ENCODE peak calls at places on chromosomes 4 and X, in eight cellular contexts. A is stimulated activated CD4-positive, alpha-beta T cell treated with anti-CD3 and anti-CD28 coated beads, Interleukin-1b, Interleukin-23, amount 100 ng/mL, for 1 hour; C is progenitor cell of endocrine pancreas; K is endothelial cell; V is ecto neural progenitor cell; E is germinal center; Y is SHP77; N is NCI-H1092. Z is an unnamed sample.

GRCh38 chr4:48635310-48635709 is 144.8 kb downstream of the FRYL start:
- DNase-seq in A (no peak), C (no peak), K (no peak), V (no peak), E (no peak), Y (no peak), N (no peak), Z (no peak)

GRCh38 chr4:176548571-176548970 is 228.8 kb downstream of the SPCS3 start:
- DNase-seq in A (no peak), C (no peak), K (no peak), V (no peak), E (no peak), Y (no peak), N (no peak), Z (no peak)

GRCh38 chr4:16667464-16667863 is 231.0 kb downstream of the LDB2 start:
- DNase-seq in A (no peak), C (no peak), K (no peak), V (no peak), E (no peak), Y (no peak), N (no peak), Z (no peak)

GRCh38 chr4:179596621-179597020 is 2154.4 kb upstream of the AGA start:
- DNase-seq in A (no peak), C (no peak), K (no peak), V (no peak), E (no peak), Y (no peak), N (no peak), Z (no peak)

GRCh38 chr4:117467404-117467803 is 382.0 kb upstream of the TRAM1L1 start:
- DNase-seq in A (no peak), C (no peak), K (no peak), V (no peak), E (no peak), Y (no peak), N (no peak), Z (no peak)

GRCh38 chr4:113835005-113835404 is 73.5 kb upstream of the CAMK2D start:
- DNase-seq in A (no peak), C (no peak), K (peak; percentile 7), V (no peak), E (no peak), Y (no peak), N (no peak), Z (no peak)

GRCh38 chr4:56906534-56906933 is 1.2 kb upstream of the REST start:
- DNase-seq in A (no peak), C (no peak), K (no peak), V (no peak), E (no peak), Y (no peak), N (no peak), Z (no peak)

GRCh38 chr4:118953276-118953675 is 64.6 kb downstream of the SYNPO2 start:
- DNase-seq in A (no peak), C (no peak), K (no peak), V (no peak), E (no peak), Y (no peak), N (no peak), Z (no peak)

GRCh38 chrX:22323541-22323940 is 50.8 kb downstream of the CBLL2 start:
- DNase-seq in A (no peak), C (no peak), K (no peak), V (no peak), E (no peak), Y (no peak), N (no peak), Z (no peak)

GRCh38 chr4:15213415-15213814 is 211.1 kb downstream of the CPEB2 start:
- DNase-seq in A (no peak), C (no peak), K (no peak), V (no peak), E (no peak), Y (no peak), N (no peak), Z (no peak)

GRCh38 chr4:19936471-19936870 is 315.2 kb upstream of the SLIT2 start:
- DNase-seq in A (no peak), C (no peak), K (no peak), V (no peak), E (no peak), Y (no peak), N (no peak), Z (no peak)

GRCh38 chr4:24237709-24238108 is 346.6 kb downstream of the DHX15 start:
- DNase-seq in A (no peak), C (no peak), K (no peak), V (no peak), E (no peak), Y (no peak), N (no peak), Z (no peak)

GRCh38 chrX:39661508-39661907 is 436.2 kb downstream of the BCOR start:
- DNase-seq in A (no peak), C (no peak), K (no peak), V (no peak), E (no peak), Y (no peak), N (no peak), Z (no peak)

GRCh38 chr4:183398298-183399129 is 45.9 kb upstream of the CDKN2AIP start:
- DNase-seq in A (no peak), C (peak; percentile 56), K (peak; percentile 75), V (peak; percentile 85), E (peak; percentile 57), Y (peak; percentile 29), N (peak; percentile 63), Z (peak; percentile 3)

GRCh38 chrX:55357236-55357635 is 92.5 kb upstream of the PAGE3 start:
- DNase-seq in A (no peak), C (no peak), K (no peak), V (no peak), E (no peak), Y (no peak), N (no peak), Z (no peak)

GRCh38 chr4:112266823-112267222 is 18.9 kb downstream of the TIFA start:
- DNase-seq in A (no peak), C (no peak), K (no peak), V (no peak), E (no peak), Y (no peak), N (no peak), Z (no peak)

GRCh38 chr4:79163981-79164490 is 161.8 kb downstream of the NAA11 start:
- DNase-seq in A (no peak), C (no peak), K (no peak), V (no peak), E (no peak), Y (no peak), N (no peak), Z (no peak)